ENCODE peak calls at places on chromosomes 2 and 18, in five cellular contexts. J, W, M, O and I are unnamed samples.

GRCh38 chr2:74079522-74080341 is 68.0 kb downstream of the BOLA3 start:
- ATAC-seq in J (no peak), M (peak), O (no peak), W (no peak), I (peak)

GRCh38 chr2:17259613-17260012 is 258.6 kb downstream of the RAD51AP2 start:
- ATAC-seq in W (no peak), J (no peak), M (no peak), O (no peak), I (no peak)

GRCh38 chr2:217650716-217651360 is 352.0 kb downstream of the TNS1 start:
- ATAC-seq in O (peak), W (peak), J (peak), M (peak), I (no peak)

GRCh38 chr2:216486708-216487107 is 11.9 kb upstream of the RPL37A start:
- ATAC-seq in O (no peak), M (no peak), W (no peak), J (peak), I (peak)

GRCh38 chr2:145860083-145860482 is 1340.2 kb upstream of the ZEB2 start:
- ATAC-seq in W (no peak), J (no peak), O (no peak), M (no peak), I (no peak)

GRCh38 chr2:193966590-193966989 is 1690.4 kb upstream of the SLC39A10 start:
- ATAC-seq in M (no peak), W (no peak), J (peak), O (no peak), I (no peak)

GRCh38 chr18:8052237-8052701 is 485.2 kb downstream of the PTPRM start:
- ATAC-seq in M (peak), J (peak), W (no peak), O (no peak), I (no peak)

GRCh38 chr2:9268310-9269081 is 61.9 kb downstream of the ASAP2 start:
- ATAC-seq in M (no peak), J (peak), O (peak), W (no peak), I (no peak)

GRCh38 chr2:46569766-46570165 is 90.4 kb downstream of the TMEM247 start:
- ATAC-seq in J (no peak), W (no peak), O (no peak), M (peak), I (no peak)

GRCh38 chr2:199273043-199273647 is 184.6 kb downstream of the SATB2 start:
- ATAC-seq in J (no peak), M (no peak), W (no peak), O (no peak), I (no peak)

GRCh38 chr2:60899892-60900249 is 18.5 kb downstream of the REL start:
- ATAC-seq in O (no peak), M (peak), J (no peak), W (no peak), I (no peak)

GRCh38 chr2:9844036-9844483 is 786 bp downstream of the TAF1B start:
- ATAC-seq in O (peak), J (no peak), M (peak), W (no peak), I (no peak)

DNA sequence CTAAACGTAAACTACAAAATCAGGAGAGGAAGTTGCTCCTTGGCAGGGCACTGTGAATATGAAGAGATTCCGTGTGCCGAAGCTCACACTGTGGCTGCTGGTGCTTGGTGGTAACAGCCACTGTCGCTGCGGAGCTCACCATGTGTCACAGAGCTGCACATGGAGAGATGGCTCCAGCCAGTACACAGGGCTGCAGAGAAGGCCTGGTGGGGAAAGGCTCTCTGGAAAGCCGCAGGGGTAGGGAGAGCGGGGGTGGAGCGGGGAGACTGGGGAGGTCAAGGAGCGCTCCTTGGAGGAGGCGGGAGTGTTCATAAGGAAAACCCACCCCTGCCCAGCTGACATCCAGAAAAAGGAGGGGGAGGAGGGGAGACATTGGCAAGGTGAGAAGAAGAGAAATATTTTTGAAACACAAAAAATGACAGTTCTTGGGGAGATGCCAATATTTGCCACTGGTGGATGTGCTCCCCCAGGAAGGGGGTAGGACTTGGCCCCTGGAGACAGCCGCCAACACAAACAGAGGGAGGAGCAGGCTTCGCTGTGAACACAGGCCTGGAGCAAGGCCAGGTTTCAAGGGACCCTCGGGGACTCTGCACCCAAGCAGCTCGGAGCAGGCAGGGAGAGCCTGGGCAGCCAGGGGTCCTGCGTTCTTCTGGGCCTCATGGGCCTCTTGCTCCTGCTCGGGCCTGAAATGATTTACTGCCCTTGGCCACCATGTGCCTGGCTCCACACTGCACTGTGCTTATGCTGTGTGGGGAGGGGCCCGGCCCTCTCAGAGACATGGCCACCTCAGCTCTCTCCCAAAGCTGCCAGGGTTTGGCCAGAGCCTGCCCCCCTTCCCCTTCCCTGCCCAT is 102.6 kb upstream of the GLI2 start:
- ATAC-seq in W (no peak), O (no peak), J (peak), M (no peak), I (no peak)
- TF ChIP-seq POLR2AphosphoS5 in W (no peak), O (no peak), J (no peak), M (no peak), I (no peak)

DNA sequence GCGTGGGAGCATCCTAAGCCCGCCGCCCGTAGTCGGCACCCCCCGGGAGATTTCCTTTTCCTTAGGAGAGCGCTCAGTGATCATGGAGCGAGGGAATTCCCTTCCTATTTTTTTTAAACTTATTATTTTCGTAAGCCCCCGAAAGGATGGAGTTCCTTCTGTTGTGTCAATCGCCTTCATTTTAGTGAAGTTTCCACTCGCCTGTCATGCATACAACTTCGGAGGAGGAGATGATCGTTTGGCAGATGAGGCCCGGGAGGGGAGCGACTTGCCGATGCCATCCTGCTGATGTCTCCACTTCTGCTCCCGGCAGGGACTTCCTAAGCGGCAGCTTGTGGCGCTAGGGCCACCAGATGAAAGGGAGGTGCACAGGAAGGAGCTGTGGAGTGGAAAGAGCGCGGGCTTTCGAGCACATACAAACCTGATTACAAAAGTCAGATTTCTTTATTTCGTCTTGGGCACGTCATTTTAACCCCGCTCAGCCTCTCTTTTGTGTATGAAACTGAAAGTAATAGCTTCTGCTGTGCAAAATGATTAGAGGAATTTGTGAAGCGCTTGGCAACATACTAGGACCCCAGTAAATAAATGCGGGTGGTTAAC is at the start of gene ADGRF3:
- ATAC-seq in M (peak), W (no peak), O (peak), J (peak), I (no peak)
- TF ChIP-seq EP300 in M (no peak), W (no peak), O (no peak), J (no peak), I (no peak)

GRCh38 chr2:157326683-157327082 is 1.1 kb upstream of the ERMN start:
- ATAC-seq in O (no peak), J (no peak), W (no peak), M (no peak), I (no peak)

GRCh38 chr2:157327621-157328102 is 2.0 kb upstream of the ERMN start:
- ATAC-seq in W (peak), J (peak), M (peak), O (peak), I (peak)

GRCh38 chr2:157327200-157327599 is 1.6 kb upstream of the ERMN start:
- ATAC-seq in O (no peak), J (no peak), M (peak), W (no peak), I (no peak)

GRCh38 chr2:157329524-157329923 is 3.9 kb upstream of the ERMN start:
- ATAC-seq in W (no peak), J (no peak), O (no peak), M (no peak), I (no peak)

GRCh38 chr2:157328133-157328532 is 2.5 kb upstream of the ERMN start:
- ATAC-seq in M (no peak), W (no peak), J (no peak), O (no peak), I (no peak)
- TF ChIP-seq CTCF in M (no peak), W (no peak), J (no peak), O (no peak), I (no peak)

DNA sequence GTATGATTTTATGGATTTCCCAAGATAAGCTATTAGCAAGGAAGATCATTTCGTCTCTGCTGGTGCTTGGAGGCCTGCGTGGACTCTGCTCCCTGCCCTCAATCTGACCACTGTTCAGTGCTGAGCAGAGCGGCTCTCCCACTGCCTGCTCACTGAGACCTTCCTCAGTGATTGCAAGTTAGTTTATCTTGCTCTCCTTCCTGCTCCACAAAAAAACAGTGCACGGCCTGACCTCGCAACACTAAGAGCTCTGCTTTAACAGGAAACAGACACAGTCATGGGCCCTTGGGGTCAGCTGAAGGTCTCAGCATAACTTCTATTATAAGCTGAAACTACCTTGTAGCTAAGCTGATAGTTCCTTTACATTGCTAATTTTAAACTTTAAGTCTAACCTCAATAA is 53.1 kb downstream of the PRELID3A start:
- ATAC-seq in O (peak), J (peak), W (peak), M (no peak), I (no peak)
- TF ChIP-seq POLR2AphosphoS5 in O (no peak), J (no peak), W (peak), M (no peak), I (no peak)

DNA sequence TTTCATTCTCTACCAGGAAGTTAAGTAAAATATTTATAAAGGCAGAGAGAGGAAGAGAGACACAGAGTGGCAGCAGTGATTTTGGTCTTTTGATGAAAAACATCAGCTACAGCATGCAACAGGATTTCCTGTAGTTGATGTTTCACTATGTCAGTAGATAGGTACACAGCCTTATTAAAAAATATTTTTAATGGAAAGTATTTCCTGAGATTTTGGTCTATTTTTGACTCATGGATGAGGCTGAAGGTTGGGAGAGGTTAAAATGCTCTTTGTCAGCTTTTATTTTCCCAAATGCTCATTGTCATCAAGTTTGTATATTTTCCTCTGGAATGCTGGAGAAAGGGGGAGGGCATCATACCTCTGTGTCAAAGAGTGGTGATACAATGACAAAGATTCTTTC is 1112.5 kb downstream of the CBLN2 start:
- ATAC-seq in W (no peak), J (no peak), M (no peak), O (no peak), I (no peak)
- TF ChIP-seq EP300 in W (no peak), J (no peak), M (no peak), O (no peak), I (no peak)

DNA sequence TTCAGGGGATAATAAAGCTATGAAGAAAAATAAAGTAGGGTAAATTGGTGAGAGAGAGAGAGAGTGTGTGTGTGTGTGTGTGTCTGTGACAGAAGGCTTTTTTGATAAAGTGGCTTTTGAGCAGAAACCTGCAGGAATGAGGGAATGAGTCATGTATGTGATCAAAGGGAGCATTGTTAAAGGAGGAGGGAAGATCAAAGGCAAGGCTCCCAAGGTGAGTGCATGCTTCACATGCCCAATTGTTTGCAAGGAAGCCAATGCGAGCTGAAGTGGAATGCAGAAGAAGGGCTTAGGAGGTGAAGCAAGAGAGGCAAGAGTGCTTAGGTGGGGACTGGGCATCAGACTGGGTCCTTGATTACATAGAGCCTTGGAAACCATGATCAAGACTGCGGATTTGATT is 96.8 kb downstream of the DNAH6 start:
- ATAC-seq in J (peak), M (no peak), O (no peak), W (peak), I (no peak)
- TF ChIP-seq CTCF in J (no peak), M (no peak), O (no peak), W (no peak), I (no peak)

GRCh38 chr2:219219781-219220532 is 1.2 kb upstream of the ABCB6 start:
- ATAC-seq in M (no peak), J (no peak), O (no peak), W (no peak), I (no peak)

GRCh38 chr2:219221956-219222518 is 3.3 kb upstream of the ABCB6 start:
- ATAC-seq in J (no peak), W (no peak), O (no peak), M (no peak), I (no peak)

GRCh38 chr2:219220652-219221402 is 2.1 kb upstream of the ABCB6 start:
- ATAC-seq in W (no peak), M (no peak), O (no peak), J (no peak), I (no peak)

GRCh38 chr2:219218279-219219112 is at the start of gene ABCB6:
- ATAC-seq in M (peak), O (peak), J (peak), W (peak), I (peak)

GRCh38 chr2:219219113-219219696 is 447 bp upstream of the ABCB6 start:
- ATAC-seq in W (no peak), M (no peak), O (no peak), J (no peak), I (no peak)
- TF ChIP-seq POLR2AphosphoS5 in W (no peak), M (peak), O (peak), J (no peak), I (no peak)

DNA sequence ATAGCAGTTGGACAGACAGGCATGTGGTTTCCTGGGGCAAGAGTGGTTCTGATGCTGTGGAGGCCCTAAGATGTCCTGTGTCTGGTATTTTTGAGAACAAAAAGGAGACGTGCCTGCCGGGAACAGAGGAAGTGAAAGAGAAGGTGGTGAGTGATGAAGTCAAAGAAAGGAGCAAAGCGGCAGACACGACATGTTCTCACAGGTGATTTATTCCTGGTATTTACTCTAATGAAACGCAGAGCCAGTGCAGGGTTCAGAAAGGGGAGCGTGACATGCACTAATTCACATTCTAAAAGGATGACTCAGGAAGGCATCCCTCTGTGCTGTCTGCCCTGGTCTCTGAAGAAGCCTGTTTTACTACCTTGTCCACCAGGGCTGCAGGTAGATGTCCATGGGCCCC is 211.0 kb downstream of the KCNE4 start:
- ATAC-seq in J (peak), M (no peak), O (no peak), W (no peak), I (no peak)
- TF ChIP-seq EP300 in J (no peak), M (no peak), O (no peak), W (no peak), I (no peak)

GRCh38 chr2:149008381-149008780 is 30.1 kb upstream of the LYPD6B start:
- ATAC-seq in J (no peak), O (no peak), M (no peak), W (no peak), I (no peak)

GRCh38 chr2:149012545-149012944 is 26.0 kb upstream of the LYPD6B start:
- ATAC-seq in O (no peak), W (no peak), M (no peak), J (no peak), I (no peak)

GRCh38 chr2:149006883-149007543 is 31.5 kb upstream of the LYPD6B start:
- ATAC-seq in O (no peak), J (no peak), W (no peak), M (peak), I (no peak)

GRCh38 chr2:149005471-149006077 is 32.9 kb upstream of the LYPD6B start:
- ATAC-seq in W (no peak), O (no peak), J (no peak), M (no peak), I (no peak)

GRCh38 chr2:149009928-149010461 is 28.5 kb upstream of the LYPD6B start:
- ATAC-seq in O (peak), W (no peak), J (no peak), M (no peak), I (no peak)
- TF ChIP-seq CTCF in O (no peak), W (no peak), J (no peak), M (no peak), I (no peak)

GRCh38 chr2:196274387-196274809 is 103.0 kb upstream of the STK17B start:
- ATAC-seq in M (peak), O (no peak), W (peak), J (no peak), I (no peak)
- TF ChIP-seq POLR2AphosphoS5 in M (no peak), O (no peak), W (no peak), J (no peak), I (no peak)